ENCODE peak calls at places on chromosomes 4 and X, in nine cellular contexts. P is HCT116; W is heart right ventricle; N is astrocyte; V is transverse colon; O is stomach; C is iPS DF 6.9; M is right atrium auricular region; K is CD8-positive, alpha-beta T cell. G is an unnamed sample.

GRCh38 chr4:95319169-95319568 is 229.6 kb downstream of the UNC5C start:
- DNase-seq in P (no peak), W (no peak), N (no peak), V (no peak), O (no peak), C (no peak), M (no peak), K (no peak), G (no peak)

GRCh38 chr4:181939199-181939945 is 303.8 kb upstream of the TENM3 start:
- DNase-seq in P (no peak), W (no peak), N (peak; percentile 57), V (no peak), O (no peak), C (peak; percentile 13), M (no peak), K (no peak), G (no peak)

GRCh38 chr4:172962564-172963353 is 205.9 kb upstream of the GALNT7 start:
- DNase-seq in P (no peak), W (no peak), N (peak; percentile 96), V (peak; percentile 67), O (peak; percentile 68), C (no peak), M (no peak), K (no peak), G (no peak)

GRCh38 chr4:102259702-102260101 is 85.6 kb downstream of the SLC39A8 start:
- DNase-seq in P (no peak), W (no peak), N (no peak), V (no peak), O (no peak), C (no peak), M (no peak), K (no peak), G (no peak)

GRCh38 chrX:111615227-111615626 is 65.7 kb upstream of the ALG13 start:
- DNase-seq in P (no peak), W (no peak), N (no peak), V (no peak), O (no peak), C (no peak), M (no peak), K (no peak), G (no peak)

GRCh38 chrX:24839331-24839730 is 145.6 kb downstream of the POLA1 start:
- DNase-seq in P (no peak), W (no peak), N (no peak), V (no peak), O (no peak), C (no peak), M (no peak), K (no peak), G (no peak)

GRCh38 chr4:10584042-10584441 is 100.5 kb downstream of the CLNK start:
- DNase-seq in P (no peak), W (peak; percentile 35), N (peak; percentile 93), V (peak; percentile 28), O (peak; percentile 31), C (no peak), M (no peak), K (no peak), G (no peak)

GRCh38 chr4:105088110-105088879 is 58.4 kb upstream of the TET2 start:
- DNase-seq in P (no peak), W (peak; percentile 23), N (peak; percentile 98), V (no peak), O (no peak), C (peak; percentile 11), M (no peak), K (no peak), G (no peak)

GRCh38 chr4:125357675-125358074 is 42.9 kb downstream of the FAT4 start:
- DNase-seq in P (no peak), W (no peak), N (no peak), V (no peak), O (no peak), C (peak; percentile 76), M (no peak), K (no peak), G (no peak)

GRCh38 chrX:118560380-118560932 is 64.8 kb downstream of the DOCK11 start:
- DNase-seq in P (no peak), W (no peak), N (no peak), V (no peak), O (no peak), C (no peak), M (no peak), K (no peak), G (no peak)

GRCh38 chr4:110516106-110516922 is 40.4 kb downstream of the ENPEP start:
- DNase-seq in P (peak; percentile 72), W (peak; percentile 71), N (peak; percentile 20), V (peak; percentile 88), O (peak; percentile 86), C (peak; percentile 57), M (peak; percentile 81), K (peak; percentile 69), G (peak; percentile 58)

GRCh38 chrX:23493941-23494374 is 159.3 kb downstream of the PTCHD1 start:
- DNase-seq in P (peak; percentile 7), W (no peak), N (peak; percentile 59), V (no peak), O (peak; percentile 69), C (no peak), M (no peak), K (no peak), G (no peak)

GRCh38 chrX:150199181-150199580 is 163.9 kb upstream of the MAMLD1 start:
- DNase-seq in P (no peak), W (no peak), N (no peak), V (no peak), O (no peak), C (no peak), M (peak; percentile 52), K (no peak), G (no peak)

GRCh38 chr4:148831945-148832344 is 389.7 kb upstream of the NR3C2 start:
- DNase-seq in P (peak; percentile 4), W (no peak), N (peak; percentile 90), V (no peak), O (no peak), C (no peak), M (no peak), K (no peak), G (no peak)

GRCh38 chr4:139557506-139558110 is 1.6 kb upstream of the SETD7 start:
- DNase-seq in P (no peak), W (no peak), N (no peak), V (no peak), O (peak; percentile 77), C (no peak), M (no peak), K (no peak), G (no peak)

GRCh38 chr4:1194028-1194900 is 21.9 kb upstream of the SPON2 start:
- DNase-seq in P (no peak), W (peak; percentile 76), N (no peak), V (peak; percentile 58), O (peak; percentile 40), C (no peak), M (peak; percentile 77), K (no peak), G (no peak)

GRCh38 chrX:39645059-39645895 is 452.5 kb downstream of the BCOR start:
- DNase-seq in P (no peak), W (peak; percentile 60), N (peak; percentile 70), V (peak; percentile 20), O (no peak), C (no peak), M (peak; percentile 80), K (no peak), G (no peak)

DNA sequence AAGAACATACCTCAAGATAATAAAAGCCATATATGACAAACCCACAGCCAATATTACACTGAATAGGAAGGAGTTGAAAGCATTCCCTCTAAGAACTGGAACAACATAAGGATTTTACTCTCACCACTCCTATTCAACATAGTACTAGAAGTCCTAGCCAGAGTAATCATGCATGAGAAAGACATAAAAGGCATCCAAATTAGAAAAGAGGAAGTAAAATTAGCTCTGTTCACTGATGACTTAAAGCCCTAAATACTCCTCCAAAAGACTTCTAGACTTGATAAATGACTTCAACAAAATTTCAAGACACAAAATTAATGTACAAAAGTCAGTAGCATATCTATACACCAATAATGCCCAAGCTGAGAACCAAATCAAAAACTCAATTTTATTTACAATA is 235.7 kb downstream of the NKX6-1 start:
- DNase-seq in P (no peak), W (no peak), N (no peak), V (no peak), O (no peak), C (no peak), M (no peak), K (no peak), G (no peak)
- H3K9me3 ChIP-seq in P (peaks cover 6% of the 10 kb centered on the region), W (peaks cover 46% of the 10 kb centered on the region), N (no peaks in the 10 kb centered on the region), V (peaks cover 6% of the 10 kb centered on the region), O (peaks cover 8% of the 10 kb centered on the region), C (no peaks in the 10 kb centered on the region), M (peaks cover 28% of the 10 kb centered on the region), K (no peaks in the 10 kb centered on the region), G (peaks cover 20% of the 10 kb centered on the region)

GRCh38 chrX:51643377-51643776 is 24.7 kb upstream of the CENPVL3 start:
- DNase-seq in P (no peak), W (no peak), N (no peak), V (no peak), O (no peak), C (no peak), M (no peak), K (no peak), G (no peak)

DNA sequence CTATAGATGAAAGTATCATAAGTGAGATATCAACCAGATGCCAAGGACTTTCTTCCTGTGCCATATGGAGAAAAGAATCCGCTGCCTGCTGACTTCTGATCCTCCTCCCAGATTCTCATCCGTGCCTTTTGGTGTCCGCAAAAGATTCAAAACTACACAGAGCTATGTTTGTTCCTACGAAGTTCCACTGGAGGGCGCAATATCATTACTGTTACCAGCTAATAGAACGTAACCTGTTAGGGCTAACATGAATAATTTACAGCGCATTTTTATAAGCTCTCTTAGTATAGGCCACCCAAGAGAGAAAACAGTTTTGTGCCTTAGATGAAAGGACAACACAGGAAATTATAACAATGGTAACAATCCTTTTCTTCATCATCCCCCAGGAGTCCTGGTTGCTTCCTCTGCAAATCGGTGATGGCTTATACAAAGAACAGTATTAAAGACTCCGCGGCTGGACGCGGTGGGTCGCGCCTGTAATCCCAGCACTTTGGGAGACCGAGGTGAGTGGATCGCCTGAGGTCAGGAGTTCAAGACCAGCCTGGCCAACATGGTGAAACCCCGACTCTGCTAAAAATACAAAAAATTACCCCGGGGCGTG is 22.8 kb upstream of the CENPVL3 start:
- DNase-seq in P (peak; percentile 36), W (no peak), N (peak; percentile 23), V (no peak), O (no peak), C (peak; percentile 20), M (no peak), K (no peak), G (no peak)
- H3K27me3 ChIP-seq in P (no peaks in the 10 kb centered on the region), W (no peaks in the 10 kb centered on the region), N (no peaks in the 10 kb centered on the region), V (no peaks in the 10 kb centered on the region), O (peaks cover 14% of the 10 kb centered on the region), C (no peaks in the 10 kb centered on the region), M (no peaks in the 10 kb centered on the region), K (no peaks in the 10 kb centered on the region), G (peaks cover 16% of the 10 kb centered on the region)

GRCh38 chr4:5874811-5875465 is 17.9 kb downstream of the CRMP1 start:
- DNase-seq in P (no peak), W (no peak), N (peak; percentile 51), V (no peak), O (no peak), C (no peak), M (no peak), K (no peak), G (no peak)
- H3K27ac ChIP-seq in P (no peak overlapping the region), W (no peak overlapping the region), N (no peak overlapping the region), V (no peak overlapping the region), O (no peak overlapping the region), C (no peak overlapping the region), M (no peak overlapping the region), K (no peak overlapping the region), G (no peak overlapping the region)

DNA sequence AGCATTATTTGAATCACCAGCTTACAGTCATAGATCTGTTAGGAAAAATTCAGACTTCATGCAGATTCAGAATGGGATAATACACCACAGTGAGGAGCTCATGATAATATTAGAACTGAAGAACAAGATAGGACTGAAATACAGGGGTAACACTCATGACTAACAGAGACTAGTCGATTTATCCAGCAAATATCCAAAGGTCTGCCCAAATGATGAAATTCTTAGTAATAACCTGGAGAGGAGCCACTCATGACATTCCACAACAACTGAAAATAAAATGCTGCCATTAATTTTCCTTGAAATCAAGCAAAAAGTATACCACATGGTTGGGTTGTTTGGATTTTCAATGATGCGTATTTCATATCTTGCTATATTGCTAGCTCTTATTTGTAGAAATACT is 903.7 kb upstream of the ADGRL3 start:
- DNase-seq in P (no peak), W (no peak), N (no peak), V (no peak), O (no peak), C (no peak), M (no peak), K (no peak), G (no peak)
- H3K9me3 ChIP-seq in P (peaks cover 3% of the 10 kb centered on the region), W (no peaks in the 10 kb centered on the region), N (no peaks in the 10 kb centered on the region), V (peaks cover 4% of the 10 kb centered on the region), O (no peaks in the 10 kb centered on the region), C (no peaks in the 10 kb centered on the region), M (no peaks in the 10 kb centered on the region), K (no peaks in the 10 kb centered on the region), G (peaks cover 6% of the 10 kb centered on the region)

G was measured in CD4-positive, alpha-beta T cell.